ENCODE peak calls at places on chromosomes 13 and 19, in eight cellular contexts. J is SJSA1, N is HuH-7.5, M is thyroid gland, Q is putamen, P is HFFc6, U is HFF-Myc, C is spleen. S is an unnamed sample.

GRCh38 chr13:69579351-69579750 is 528.3 kb upstream of the ATXN8OS start:
- DNase-seq in J (no peak), N (no peak), M (no peak), Q (no peak), P (no peak), U (no peak), C (no peak), S (no peak)

GRCh38 chr13:46389985-46390384 is 2.9 kb upstream of the RUBCNL start:
- DNase-seq in J (no peak), N (peak), M (no peak), Q (peak), P (no peak), U (no peak), C (peak), S (no peak)

GRCh38 chr19:3467437-3468198 is 12.7 kb downstream of the SMIM24 start:
- DNase-seq in J (no peak), N (no peak), M (no peak), Q (no peak), P (no peak), U (no peak), C (no peak), S (no peak)

GRCh38 chr13:112896736-112897602 is 72.0 kb upstream of the MCF2L start:
- DNase-seq in J (no peak), N (no peak), M (no peak), Q (no peak), P (no peak), U (no peak), C (peak), S (no peak)

GRCh38 chr13:59834801-59835200 is 328.9 kb downstream of the DIAPH3 start:
- DNase-seq in J (peak), N (no peak), M (no peak), Q (no peak), P (peak), U (no peak), C (no peak), S (no peak)

GRCh38 chr13:112209731-112210130 is 142.8 kb downstream of the SOX1 start:
- DNase-seq in J (no peak), N (no peak), M (no peak), Q (no peak), P (no peak), U (no peak), C (no peak), S (no peak)

GRCh38 chr13:46041335-46041934 is 11.1 kb downstream of the ZC3H13 start:
- DNase-seq in J (no peak), N (no peak), M (no peak), Q (no peak), P (peak), U (no peak), C (no peak), S (no peak)

GRCh38 chr19:46618670-46619231 is 6.1 kb downstream of the PTGIR start:
- DNase-seq in J (no peak), N (no peak), M (no peak), Q (no peak), P (no peak), U (no peak), C (no peak), S (no peak)

GRCh38 chr19:50679177-50680125 is 30.2 kb downstream of the C19orf81 start:
- DNase-seq in J (peak), N (peak), M (peak), Q (peak), P (peak), U (peak), C (peak), S (no peak)

GRCh38 chr19:46076951-46077814 is 36.4 kb upstream of the IGFL4 start:
- DNase-seq in J (peak), N (peak), M (peak), Q (peak), P (peak), U (peak), C (no peak), S (no peak)

GRCh38 chr13:111663505-111663904 is 343.1 kb downstream of the TEX29 start:
- DNase-seq in J (no peak), N (no peak), M (no peak), Q (no peak), P (no peak), U (no peak), C (no peak), S (no peak)

GRCh38 chr19:11138659-11139526 is 16.7 kb downstream of the SPC24 start:
- DNase-seq in J (peak), N (no peak), M (peak), Q (peak), P (peak), U (no peak), C (peak), S (no peak)

GRCh38 chr13:32932376-32932775 is 83.8 kb upstream of the KL start:
- DNase-seq in J (no peak), N (no peak), M (no peak), Q (no peak), P (no peak), U (no peak), C (no peak), S (no peak)

GRCh38 chr13:71754407-71754974 is 112.5 kb downstream of the DACH1 start:
- DNase-seq in J (no peak), N (no peak), M (no peak), Q (no peak), P (no peak), U (no peak), C (no peak), S (no peak)